ENCODE peak calls at places on chromosomes 6 and 20, in ten cellular contexts. J is NCI-H187 treated with DMSO at 0.1 percent for 48 hours; F is stimulated activated CD4-positive, alpha-beta T cell treated with anti-CD3 and anti-CD28 coated beads, Interleukin-4, amount 100 ng/mL, for 1 hour; M is WTC11; P is NCI-H774; S is astrocyte; I is cardiac fibroblast; V is HFFc6; N is NCI-H2081; K is fibroblast of lung. Q is an unnamed sample.

GRCh38 chr6:152112503-152113261 is 305.2 kb downstream of the ESR1 start:
- DNase-seq in M (no peak), K (no peak), I (no peak), V (no peak), S (no peak), P (peak; percentile 18), J (no peak), N (no peak), F (no peak), Q (no peak)

GRCh38 chr20:33766686-33767085 is 34.9 kb downstream of the ZNF341 start:
- DNase-seq in I (no peak), S (no peak), F (no peak), P (no peak), K (no peak), N (no peak), J (no peak), V (no peak), M (no peak), Q (no peak)

GRCh38 chr6:128209771-128210170 is 308.9 kb upstream of the THEMIS start:
- DNase-seq in K (peak; percentile 65), P (no peak), J (no peak), I (peak; percentile 77), S (peak; percentile 90), N (no peak), V (peak; percentile 58), M (no peak), F (no peak), Q (peak; percentile 23)

GRCh38 chr6:30591008-30591407 is 19.8 kb downstream of the ABCF1 start:
- DNase-seq in S (peak; percentile 41), V (no peak), P (no peak), K (peak; percentile 67), N (no peak), J (no peak), M (no peak), I (peak; percentile 66), F (no peak), Q (peak; percentile 28)

GRCh38 chr6:39553811-39554802 is 171.1 kb downstream of the KIF6 start:
- DNase-seq in F (no peak), K (peak; percentile 78), J (no peak), I (peak; percentile 37), P (no peak), N (no peak), M (no peak), V (no peak), S (peak; percentile 6), Q (no peak)

GRCh38 chr6:134240664-134241431 is 77.1 kb downstream of the SGK1 start:
- DNase-seq in S (no peak), K (no peak), J (no peak), I (no peak), M (no peak), P (no peak), N (no peak), F (peak; percentile 68), V (no peak), Q (no peak)

GRCh38 chr6:27092316-27092692 is 155.2 kb upstream of the PRSS16 start:
- DNase-seq in P (no peak), M (no peak), V (no peak), S (no peak), K (no peak), N (no peak), J (no peak), I (peak; percentile 3), F (no peak), Q (no peak)

GRCh38 chr6:40399888-40400468 is 187.2 kb downstream of the LRFN2 start:
- DNase-seq in V (no peak), M (no peak), I (no peak), K (no peak), P (peak; percentile 9), F (no peak), J (no peak), N (no peak), S (no peak), Q (no peak)

GRCh38 chr6:3808759-3809514 is 40.2 kb upstream of the FAM50B start:
- DNase-seq in V (peak; percentile 88), S (peak; percentile 88), K (peak; percentile 92), I (peak; percentile 89), N (no peak), F (no peak), M (no peak), P (no peak), J (no peak), Q (peak; percentile 84)

GRCh38 chr20:46872315-46873211 is 22.1 kb upstream of the EYA2 start:
- DNase-seq in I (peak; percentile 23), K (peak; percentile 42), S (no peak), P (no peak), M (no peak), V (no peak), J (no peak), F (no peak), N (no peak), Q (no peak)

GRCh38 chr20:63522091-63522868 is 1.7 kb downstream of the PPDPF start:
- DNase-seq in N (no peak), V (no peak), K (no peak), I (no peak), S (no peak), F (no peak), P (no peak), J (no peak), M (no peak), Q (no peak)

GRCh38 chr6:36745283-36745682 is 47.7 kb downstream of the RAB44 start:
- DNase-seq in M (no peak), K (no peak), V (no peak), N (no peak), I (no peak), S (no peak), P (no peak), J (no peak), F (no peak), Q (no peak)

GRCh38 chr20:51144476-51144875 is 121.6 kb upstream of the KCNG1 start:
- DNase-seq in F (no peak), M (no peak), J (no peak), N (no peak), I (no peak), K (no peak), P (no peak), S (no peak), V (no peak), Q (no peak)

GRCh38 chr6:159097256-159097655 is 52.5 kb upstream of the TAGAP start:
- DNase-seq in P (no peak), F (peak; percentile 68), J (no peak), N (no peak), K (no peak), S (no peak), V (no peak), M (no peak), I (no peak), Q (no peak)

GRCh38 chr6:151440930-151441329 is 11.0 kb downstream of the RMND1 start:
- DNase-seq in P (no peak), J (no peak), N (no peak), I (peak; percentile 62), S (peak; percentile 15), V (no peak), K (peak; percentile 70), M (no peak), F (no peak), Q (no peak)

GRCh38 chr6:14721103-14721758 is 524.6 kb upstream of the JARID2 start:
- DNase-seq in S (peak; percentile 23), V (no peak), N (no peak), P (peak; percentile 12), F (no peak), J (no peak), M (no peak), I (peak; percentile 76), K (peak; percentile 61), Q (no peak)

GRCh38 chr20:18466574-18466893 is 296 bp downstream of the DZANK1 start:
- DNase-seq in M (no peak), V (no peak), J (no peak), K (no peak), N (peak; percentile 55), P (no peak), I (no peak), F (no peak), S (no peak), Q (no peak)

GRCh38 chr6:136822051-136822378 is 377 bp upstream of the PEX7 start:
- DNase-seq in S (peak; percentile 74), J (no peak), I (peak; percentile 56), K (no peak), N (no peak), P (no peak), M (no peak), V (peak; percentile 1), F (peak; percentile 26), Q (no peak)

GRCh38 chr6:111566873-111567517 is 38.7 kb downstream of the TRAF3IP2 start:
- DNase-seq in S (peak; percentile 53), F (peak; percentile 11), V (no peak), I (peak; percentile 47), M (no peak), J (peak; percentile 92), N (peak; percentile 59), P (peak; percentile 94), K (peak; percentile 41), Q (no peak)

GRCh38 chr6:32082951-32083350 is 26.2 kb downstream of the TNXB start:
- DNase-seq in I (peak; percentile 92), F (no peak), S (peak; percentile 75), J (no peak), N (no peak), K (peak; percentile 76), V (peak; percentile 85), P (no peak), M (no peak), Q (no peak)

GRCh38 chr20:5893052-5893451 is 57.3 kb downstream of the TRMT6 start:
- DNase-seq in I (no peak), K (no peak), S (no peak), M (no peak), F (no peak), P (no peak), V (no peak), N (no peak), J (no peak), Q (no peak)

GRCh38 chr20:44407402-44408184 is 52.1 kb downstream of the HNF4A start:
- DNase-seq in I (peak; percentile 37), F (no peak), M (no peak), K (peak; percentile 27), S (peak; percentile 97), N (no peak), V (peak; percentile 72), J (no peak), P (no peak), Q (peak; percentile 49)

GRCh38 chr6:41929918-41930317 is 8.6 kb downstream of the BYSL start:
- DNase-seq in K (no peak), I (no peak), N (no peak), J (no peak), S (no peak), M (no peak), P (no peak), V (no peak), F (no peak), Q (no peak)

GRCh38 chr6:100880149-100880900 is 804 bp downstream of the ASCC3 start:
- DNase-seq in M (no peak), N (no peak), P (no peak), S (peak; percentile 16), K (peak; percentile 23), F (no peak), I (no peak), V (peak; percentile 8), J (no peak), Q (no peak)

GRCh38 chr20:50406610-50407136 is 103.5 kb upstream of the PTPN1 start:
- DNase-seq in V (no peak), I (no peak), P (no peak), N (no peak), J (no peak), M (no peak), S (no peak), F (no peak), K (no peak), Q (no peak)

GRCh38 chr6:150334790-150335783 is 33.7 kb upstream of the IYD start:
- DNase-seq in K (peak; percentile 88), I (peak; percentile 88), S (peak; percentile 57), F (no peak), N (peak; percentile 24), V (peak; percentile 68), J (no peak), M (peak; percentile 47), P (peak; percentile 27), Q (no peak)